ENCODE peak calls at places on chromosomes 2 and 18, in six cellular contexts. One of them, this sample, is unnamed. For H3K36me3 and H3K4me1, the result is how much of the 10 kb centered on the place peaks cover.

GRCh38 chr2:5740853-5741252 is 48.7 kb downstream of the SOX11 start:
- DNase-seq in HCT116: no peak
- DNase-seq in GM12878: no peak
- DNase-seq in H1: no peak
- DNase-seq in K562: no peak
- DNase-seq in HepG2: no peak
- DNase-seq in this sample: no peak

GRCh38 chr2:170454471-170455372 is 260.4 kb upstream of the SP5 start:
- DNase-seq in HCT116: no peak
- DNase-seq in GM12878: no peak
- DNase-seq in H1: no peak
- DNase-seq in K562: no peak
- DNase-seq in HepG2: no peak
- DNase-seq in this sample: no peak

GRCh38 chr2:186429095-186429494 is 57.0 kb upstream of the ZC3H15 start:
- DNase-seq in HCT116: no peak
- DNase-seq in GM12878: no peak
- DNase-seq in H1: no peak
- DNase-seq in K562: no peak
- DNase-seq in HepG2: no peak
- DNase-seq in this sample: no peak

GRCh38 chr2:120741514-120742448 is 6.1 kb downstream of the GLI2 start:
- DNase-seq in HCT116: no peak
- DNase-seq in GM12878: no peak
- DNase-seq in H1: peak
- DNase-seq in K562: no peak
- DNase-seq in HepG2: no peak
- DNase-seq in this sample: no peak

GRCh38 chr2:176676257-176676570 is 407.0 kb downstream of the MTX2 start:
- DNase-seq in HCT116: no peak
- DNase-seq in GM12878: no peak
- DNase-seq in H1: no peak
- DNase-seq in K562: no peak
- DNase-seq in HepG2: no peak
- DNase-seq in this sample: no peak

GRCh38 chr2:237196866-237197618 is 111.4 kb downstream of the COPS8 start:
- DNase-seq in HCT116: no peak
- DNase-seq in GM12878: no peak
- DNase-seq in H1: no peak
- DNase-seq in K562: no peak
- DNase-seq in HepG2: no peak
- DNase-seq in this sample: no peak

GRCh38 chr18:12645751-12646203 is 12.1 kb downstream of the SPIRE1 start:
- DNase-seq in HCT116: no peak
- DNase-seq in GM12878: no peak
- DNase-seq in H1: no peak
- DNase-seq in K562: no peak
- DNase-seq in HepG2: peak
- DNase-seq in this sample: no peak

GRCh38 chr2:195561205-195562032 is 95.6 kb upstream of the SLC39A10 start:
- DNase-seq in HCT116: no peak
- DNase-seq in GM12878: peak
- DNase-seq in H1: no peak
- DNase-seq in K562: no peak
- DNase-seq in HepG2: no peak
- DNase-seq in this sample: no peak

GRCh38 chr2:152716805-152717241 is 438 bp downstream of the PRPF40A start:
- DNase-seq in HCT116: no peak
- DNase-seq in GM12878: no peak
- DNase-seq in H1: peak
- DNase-seq in K562: peak
- DNase-seq in HepG2: peak
- DNase-seq in this sample: peak

GRCh38 chr2:192347542-192347941 is 152.8 kb upstream of the TMEFF2 start:
- DNase-seq in HCT116: no peak
- DNase-seq in GM12878: no peak
- DNase-seq in H1: no peak
- DNase-seq in K562: no peak
- DNase-seq in HepG2: no peak
- DNase-seq in this sample: no peak

GRCh38 chr2:187749804-187750431 is 195.7 kb upstream of the TFPI start:
- DNase-seq in HCT116: no peak
- DNase-seq in GM12878: no peak
- DNase-seq in H1: no peak
- DNase-seq in K562: no peak
- DNase-seq in HepG2: no peak
- DNase-seq in this sample: no peak

GRCh38 chr2:105600949-105601708 is 143.6 kb upstream of the NCK2 start:
- DNase-seq in HCT116: no peak
- DNase-seq in GM12878: no peak
- DNase-seq in H1: no peak
- DNase-seq in K562: peak
- DNase-seq in HepG2: no peak
- DNase-seq in this sample: no peak

GRCh38 chr2:71471276-71471675 is 17.9 kb downstream of the DYSF start:
- DNase-seq in HCT116: no peak
- DNase-seq in GM12878: no peak
- DNase-seq in H1: no peak
- DNase-seq in K562: no peak
- DNase-seq in HepG2: no peak
- DNase-seq in this sample: no peak

GRCh38 chr18:70289351-70290330 is 796 bp downstream of the SOCS6 start:
- DNase-seq in HCT116: no peak
- DNase-seq in GM12878: no peak
- DNase-seq in H1: peak
- DNase-seq in K562: peak
- DNase-seq in HepG2: no peak
- DNase-seq in this sample: no peak

GRCh38 chr2:108565778-108566375 is 31.6 kb downstream of the LIMS1 start:
- DNase-seq in HCT116: no peak
- DNase-seq in GM12878: no peak
- DNase-seq in H1: no peak
- DNase-seq in K562: no peak
- DNase-seq in HepG2: no peak
- DNase-seq in this sample: no peak

GRCh38 chr2:158692372-158693103 is 102.6 kb upstream of the DAPL1 start:
- DNase-seq in HCT116: no peak
- DNase-seq in GM12878: no peak
- DNase-seq in H1: no peak
- DNase-seq in K562: no peak
- DNase-seq in HepG2: peak
- DNase-seq in this sample: no peak

GRCh38 chr2:61688369-61689334 is 150.5 kb upstream of the XPO1 start:
- DNase-seq in HCT116: no peak
- DNase-seq in GM12878: no peak
- DNase-seq in H1: peak
- DNase-seq in K562: no peak
- DNase-seq in HepG2: no peak
- DNase-seq in this sample: no peak

GRCh38 chr2:780002-780401 is 102.8 kb upstream of the TMEM18 start:
- DNase-seq in HCT116: no peak
- DNase-seq in GM12878: no peak
- DNase-seq in H1: no peak
- DNase-seq in K562: no peak
- DNase-seq in HepG2: no peak
- DNase-seq in this sample: no peak

GRCh38 chr2:123768233-123768632 is 256.9 kb upstream of the CNTNAP5 start:
- DNase-seq in HCT116: no peak
- DNase-seq in GM12878: no peak
- DNase-seq in H1: no peak
- DNase-seq in K562: no peak
- DNase-seq in HepG2: no peak
- DNase-seq in this sample: no peak

GRCh38 chr2:121096611-121097010 is 188.4 kb downstream of the TFCP2L1 start:
- DNase-seq in HCT116: no peak
- DNase-seq in GM12878: no peak
- DNase-seq in H1: no peak
- DNase-seq in K562: no peak
- DNase-seq in HepG2: no peak
- DNase-seq in this sample: no peak

GRCh38 chr2:169727065-169727464 is 6.6 kb upstream of the KLHL23 start:
- DNase-seq in HCT116: no peak
- DNase-seq in GM12878: no peak
- DNase-seq in H1: no peak
- DNase-seq in K562: no peak
- DNase-seq in HepG2: no peak
- DNase-seq in this sample: no peak

GRCh38 chr2:149767516-149767974 is 180.0 kb upstream of the MMADHC start:
- DNase-seq in HCT116: no peak
- DNase-seq in GM12878: no peak
- DNase-seq in H1: no peak
- DNase-seq in K562: no peak
- DNase-seq in HepG2: no peak
- DNase-seq in this sample: no peak

GRCh38 chr18:35099911-35100310 is 58.7 kb downstream of the MAPRE2 start:
- DNase-seq in HCT116: no peak
- DNase-seq in GM12878: no peak
- DNase-seq in H1: no peak
- DNase-seq in K562: no peak
- DNase-seq in HepG2: no peak
- DNase-seq in this sample: no peak

GRCh38 chr18:76274470-76275289 is 220.4 kb downstream of the ZNF516 start:
- DNase-seq in HCT116: peak
- DNase-seq in GM12878: no peak
- DNase-seq in H1: no peak
- DNase-seq in K562: no peak
- DNase-seq in HepG2: peak
- DNase-seq in this sample: no peak

GRCh38 chr2:73851274-73851673 is 22.5 kb downstream of the STAMBP start:
- DNase-seq in HCT116: peak
- DNase-seq in GM12878: no peak
- DNase-seq in H1: no peak
- DNase-seq in K562: no peak
- DNase-seq in HepG2: no peak
- DNase-seq in this sample: no peak

GRCh38 chr2:72738096-72738495 is 87.7 kb downstream of the EXOC6B start:
- DNase-seq in HCT116: no peak
- DNase-seq in GM12878: no peak
- DNase-seq in H1: no peak
- DNase-seq in K562: no peak
- DNase-seq in HepG2: no peak
- DNase-seq in this sample: no peak

GRCh38 chr2:69368588-69368987 is 18.4 kb downstream of the GFPT1 start:
- DNase-seq in HCT116: no peak
- DNase-seq in GM12878: no peak
- DNase-seq in H1: no peak
- DNase-seq in K562: no peak
- DNase-seq in HepG2: no peak
- DNase-seq in this sample: no peak

GRCh38 chr2:69369802-69370201 is 17.2 kb downstream of the GFPT1 start:
- DNase-seq in HCT116: no peak
- DNase-seq in GM12878: no peak
- DNase-seq in H1: no peak
- DNase-seq in K562: no peak
- DNase-seq in HepG2: no peak
- DNase-seq in this sample: no peak

GRCh38 chr2:69376385-69376784 is 10.6 kb downstream of the GFPT1 start:
- DNase-seq in HCT116: no peak
- DNase-seq in GM12878: no peak
- DNase-seq in H1: no peak
- DNase-seq in K562: no peak
- DNase-seq in HepG2: no peak
- DNase-seq in this sample: no peak

GRCh38 chr2:69375494-69376353 is 11.3 kb downstream of the GFPT1 start:
- DNase-seq in HCT116: peak
- DNase-seq in GM12878: no peak
- DNase-seq in H1: no peak
- DNase-seq in K562: peak
- DNase-seq in HepG2: no peak
- DNase-seq in this sample: peak

GRCh38 chr2:69372767-69373166 is 14.3 kb downstream of the GFPT1 start:
- DNase-seq in HCT116: no peak
- DNase-seq in GM12878: no peak
- DNase-seq in H1: no peak
- DNase-seq in K562: no peak
- DNase-seq in HepG2: no peak
- DNase-seq in this sample: no peak
- H3K36me3 ChIP-seq in HCT116: under half
- H3K36me3 ChIP-seq in GM12878: under half
- H3K36me3 ChIP-seq in H1: under half
- H3K36me3 ChIP-seq in K562: half or more
- H3K36me3 ChIP-seq in HepG2: under half
- H3K36me3 ChIP-seq in this sample: under half

GRCh38 chr2:53646788-53647187 is 120.8 kb upstream of the CHAC2 start:
- DNase-seq in HCT116: no peak
- DNase-seq in GM12878: no peak
- DNase-seq in H1: no peak
- DNase-seq in K562: no peak
- DNase-seq in HepG2: no peak
- DNase-seq in this sample: peak
- H3K4me1 ChIP-seq in HCT116: under half
- H3K4me1 ChIP-seq in GM12878: under half
- H3K4me1 ChIP-seq in H1: under half
- H3K4me1 ChIP-seq in K562: under half
- H3K4me1 ChIP-seq in HepG2: under half
- H3K4me1 ChIP-seq in this sample: under half

DNA sequence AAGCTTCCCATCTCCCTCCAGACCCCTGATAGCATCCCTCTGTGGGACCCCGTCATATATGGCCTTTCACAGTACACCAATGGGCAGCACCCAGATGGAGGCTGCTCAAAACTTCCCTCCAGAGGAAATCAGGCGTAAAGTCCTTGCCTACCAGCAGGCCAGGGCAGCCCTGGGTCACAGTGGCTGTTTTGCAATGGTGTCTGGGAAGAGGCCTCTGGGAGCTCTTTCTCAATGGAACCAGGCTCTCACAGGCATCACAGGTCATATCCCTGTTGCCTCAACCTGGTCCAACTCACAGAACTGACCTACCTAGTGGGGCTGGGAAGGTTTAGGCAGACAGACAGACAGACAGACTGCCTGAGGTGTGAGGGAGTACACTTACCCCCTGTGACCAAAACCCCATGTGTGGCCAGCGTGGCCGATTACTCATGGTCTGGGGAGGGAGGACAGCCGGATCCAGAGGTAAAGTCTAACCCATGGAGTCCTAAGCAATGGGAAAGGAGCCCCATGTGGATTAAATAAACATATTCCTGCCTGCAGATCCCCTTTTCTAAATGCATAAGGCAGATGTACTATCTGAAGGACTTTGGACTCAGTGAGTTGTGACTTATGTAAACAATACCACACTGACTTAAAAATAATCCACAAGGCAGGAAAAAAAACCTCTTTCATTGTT is 58.2 kb downstream of the BCL2L11 start:
- DNase-seq in HCT116: no peak
- DNase-seq in GM12878: no peak
- DNase-seq in H1: no peak
- DNase-seq in K562: no peak
- DNase-seq in HepG2: peak
- DNase-seq in this sample: no peak
- TF ChIP-seq ZNF274 in HCT116: no peak
- TF ChIP-seq ZNF274 in GM12878: no peak
- TF ChIP-seq ZNF274 in H1: no peak
- TF ChIP-seq ZNF274 in K562: no peak
- TF ChIP-seq ZNF274 in HepG2: peak
- TF ChIP-seq ZNF274 in this sample: no peak

DNA sequence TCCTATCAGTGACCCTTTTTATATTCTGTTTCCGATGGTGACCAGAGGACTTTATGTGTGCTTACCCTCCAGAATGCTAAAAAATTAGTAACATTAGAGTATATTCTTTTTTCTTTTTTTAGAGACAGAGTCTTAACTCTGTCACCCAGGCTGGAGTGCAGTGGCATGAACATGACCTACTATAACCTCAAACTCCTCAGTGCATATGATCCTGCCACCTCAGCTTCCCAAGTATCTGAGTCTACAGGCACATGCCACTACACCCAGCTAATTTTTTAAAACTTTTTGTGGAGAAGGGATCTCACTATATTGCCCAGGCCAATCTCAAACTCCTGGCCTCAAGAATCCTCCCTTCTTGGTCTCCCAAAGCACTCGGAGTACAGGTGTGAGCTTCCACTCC is 74.6 kb downstream of the MALT1 start:
- DNase-seq in HCT116: no peak
- DNase-seq in GM12878: no peak
- DNase-seq in H1: no peak
- DNase-seq in K562: no peak
- DNase-seq in HepG2: no peak
- DNase-seq in this sample: no peak
- H3K36me3 ChIP-seq in HCT116: half or more
- H3K36me3 ChIP-seq in GM12878: under half
- H3K36me3 ChIP-seq in H1: under half
- H3K36me3 ChIP-seq in K562: under half
- H3K36me3 ChIP-seq in HepG2: under half
- H3K36me3 ChIP-seq in this sample: half or more